ENCODE peak calls at places on chromosomes 3 and 15, in seven cellular contexts. E, C, U, G, M, Q and A are unnamed samples. For H3K4me1 and H3K36me3, the result is how much of the 10 kb centered on the place peaks cover.

GRCh38 chr15:90817117-90818057 is 51.0 kb upstream of the FURIN start:
- DNase-seq in E (no peak), C (no peak), U (no peak), Q (no peak), G (no peak), M (peak), A (no peak)

GRCh38 chr15:43799209-43799944 is 643 bp downstream of the SERINC4 start:
- DNase-seq in Q (no peak), U (no peak), G (no peak), E (no peak), M (peak), C (no peak), A (no peak)

GRCh38 chr15:73922186-73923151 is 3.8 kb upstream of the LOXL1 start:
- DNase-seq in U (no peak), M (peak), E (no peak), C (peak), Q (peak), G (no peak), A (no peak)

GRCh38 chr3:48135773-48136495 is 52.3 kb downstream of the CDC25A start:
- DNase-seq in G (no peak), M (no peak), U (no peak), Q (peak), E (no peak), C (no peak), A (no peak)

GRCh38 chr15:39622660-39623549 is 42.0 kb downstream of the THBS1 start:
- DNase-seq in Q (no peak), G (no peak), U (no peak), C (no peak), M (no peak), E (no peak), A (no peak)

GRCh38 chr3:126119008-126119675 is 35.2 kb upstream of the SLC41A3 start:
- DNase-seq in C (no peak), Q (no peak), G (no peak), U (no peak), E (no peak), M (no peak), A (no peak)

GRCh38 chr3:18423401-18424212 is 1.5 kb downstream of the SATB1 start:
- DNase-seq in G (peak), C (peak), M (peak), Q (peak), E (no peak), U (no peak), A (peak)

GRCh38 chr3:185519021-185519420 is 20.2 kb upstream of the TMEM41A start:
- DNase-seq in U (no peak), E (no peak), Q (no peak), C (no peak), M (peak), G (no peak), A (no peak)

GRCh38 chr3:46731795-46732194 is 14.1 kb upstream of the PRSS50 start:
- DNase-seq in M (no peak), Q (no peak), G (no peak), C (no peak), E (no peak), U (no peak), A (no peak)

GRCh38 chr3:124174463-124174862 is 182.5 kb upstream of the ROPN1 start:
- DNase-seq in M (no peak), C (peak), G (no peak), E (no peak), Q (no peak), U (no peak), A (no peak)

DNA sequence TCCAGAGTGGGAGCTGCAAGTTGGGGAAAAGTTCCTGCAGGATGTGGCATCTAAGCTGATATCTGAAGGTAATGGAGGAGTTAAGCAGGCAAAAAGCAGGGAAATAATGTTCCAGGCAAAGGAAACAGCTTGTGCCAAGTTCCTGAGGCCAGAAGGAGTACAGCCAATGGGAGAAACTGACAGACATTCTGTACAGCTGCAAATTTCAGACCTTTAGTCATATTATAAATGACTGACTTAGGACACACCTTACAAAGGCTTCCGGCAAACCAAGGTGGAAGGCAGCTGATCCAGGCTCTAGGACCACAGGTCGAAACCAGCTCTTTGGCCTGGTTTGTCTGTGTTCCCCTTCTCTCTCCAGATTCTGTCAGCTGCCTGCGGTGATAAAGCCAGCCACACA is 9.3 kb downstream of the WWTR1 start:
- DNase-seq in E (no peak), U (no peak), G (no peak), M (no peak), C (no peak), Q (no peak), A (no peak)
- H3K4me1 ChIP-seq in E (under half), U (under half), G (under half), M (under half), C (under half), Q (under half), A (under half)

DNA sequence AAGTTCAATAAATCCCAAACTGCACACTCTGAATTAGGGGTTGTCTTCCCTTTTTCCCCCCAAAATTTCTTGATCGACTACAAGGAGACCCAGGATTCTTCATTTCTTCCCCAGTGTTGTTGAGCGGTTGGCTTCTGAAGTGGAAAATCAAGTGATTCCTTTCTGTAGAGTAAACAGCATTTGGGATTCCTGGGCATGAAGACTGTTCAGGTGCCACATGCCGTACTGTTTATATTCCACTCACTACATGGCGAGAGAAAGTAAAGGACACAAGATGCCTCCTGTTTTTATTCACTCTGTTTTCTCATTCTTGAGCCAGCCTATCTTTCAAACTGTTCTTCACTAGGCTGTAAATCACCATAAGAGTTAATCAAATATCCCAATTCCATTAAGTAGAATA is 12.6 kb downstream of the FSTL1 start:
- DNase-seq in C (no peak), M (no peak), Q (no peak), U (no peak), E (no peak), G (no peak), A (no peak)
- H3K36me3 ChIP-seq in C (under half), M (under half), Q (under half), U (under half), E (under half), G (under half), A (under half)

DNA sequence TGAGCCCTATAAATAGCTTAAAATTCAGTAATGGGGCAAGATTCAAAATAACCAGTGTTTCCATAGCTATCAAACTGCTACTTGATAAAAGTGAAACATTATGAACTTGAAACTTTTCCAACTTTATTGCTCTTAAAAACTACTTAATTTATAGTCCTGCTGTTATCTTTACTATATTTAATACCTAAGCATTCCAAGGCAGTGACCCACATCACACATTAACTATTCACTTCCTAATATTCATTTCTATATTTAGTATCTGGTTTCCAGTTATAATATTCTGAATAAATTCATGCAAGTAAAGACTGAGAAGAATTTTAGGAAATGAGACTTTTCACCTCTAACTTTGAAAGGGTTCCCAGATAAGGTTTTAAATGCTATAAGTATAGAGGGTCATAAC is 64.9 kb downstream of the UACA start:
- DNase-seq in C (no peak), M (no peak), U (no peak), G (no peak), E (no peak), Q (no peak), A (no peak)
- H3K4me1 ChIP-seq in C (half or more), M (under half), U (under half), G (under half), E (under half), Q (under half), A (under half)

GRCh38 chr3:115151921-115152320 is 4.8 kb upstream of the ZBTB20 start:
- DNase-seq in Q (no peak), C (no peak), E (no peak), U (no peak), M (no peak), G (no peak), A (no peak)
- H3K36me3 ChIP-seq in Q (under half), C (under half), E (under half), U (under half), M (under half), G (under half), A (under half)

DNA sequence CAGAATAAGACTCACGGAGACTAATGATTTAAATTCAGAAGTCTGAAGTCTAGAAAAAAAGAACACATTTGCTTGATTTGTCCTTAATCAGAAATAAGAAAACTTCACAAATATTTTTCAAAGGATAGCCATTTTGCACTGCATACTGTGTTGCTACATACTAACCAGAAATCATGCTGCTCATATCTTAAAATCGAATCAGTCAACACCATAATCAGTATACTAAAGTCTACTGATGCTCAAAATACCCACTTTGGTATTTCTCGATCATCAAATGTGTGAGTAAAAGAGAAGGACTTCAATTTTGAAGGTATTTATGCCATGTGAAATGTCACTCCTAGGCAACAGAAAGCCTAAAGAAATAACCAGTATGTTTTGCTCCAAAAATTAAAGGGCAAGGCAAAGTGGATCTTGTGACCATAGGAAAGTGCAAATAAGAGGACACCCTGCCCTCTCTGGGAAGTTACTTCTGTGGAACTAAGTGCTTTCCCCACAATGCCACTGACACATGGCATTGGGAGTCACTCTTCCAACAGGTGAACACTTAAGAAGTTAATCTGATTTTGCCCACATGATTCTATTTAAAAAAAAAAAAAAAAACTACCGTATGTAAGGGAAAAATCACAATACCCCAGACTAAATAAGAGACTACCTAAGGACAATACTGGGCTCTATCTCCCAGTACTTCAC is 2.7 kb downstream of the LRIG1 start:
- DNase-seq in M (no peak), G (no peak), U (no peak), Q (no peak), C (no peak), E (no peak), A (no peak)
- H3K4me1 ChIP-seq in M (under half), G (under half), U (under half), Q (under half), C (half or more), E (under half), A (half or more)

GRCh38 chr15:89807689-89808088 is 7.0 kb downstream of the ANPEP start:
- DNase-seq in M (no peak), C (no peak), Q (no peak), G (no peak), E (no peak), U (no peak), A (no peak)
- H3K36me3 ChIP-seq in M (under half), C (under half), Q (under half), G (under half), E (under half), U (under half), A (under half)

GRCh38 chr3:61627768-61628185 is 66.4 kb downstream of the PTPRG start:
- DNase-seq in U (no peak), C (no peak), G (no peak), Q (peak), M (no peak), E (no peak), A (no peak)
- H3K4me1 ChIP-seq in U (under half), C (under half), G (under half), Q (under half), M (under half), E (under half), A (under half)